ENCODE peak calls at places on chromosomes 16 and 17, in four cellular contexts. One of them, this sample, is unnamed.

GRCh38 chr17:32518856-32519768 is 32.3 kb downstream of the CDK5R1 start:
- DNase-seq in A549: no peak
- DNase-seq in K562: no peak
- DNase-seq in GM12878: no peak
- DNase-seq in this sample: peak

GRCh38 chr16:12059216-12059769 is 82.8 kb downstream of the SNX29 start:
- DNase-seq in A549: no peak
- DNase-seq in K562: no peak
- DNase-seq in GM12878: no peak
- DNase-seq in this sample: peak

GRCh38 chr16:12159028-12159427 is 182.5 kb downstream of the SNX29 start:
- DNase-seq in A549: no peak
- DNase-seq in K562: no peak
- DNase-seq in GM12878: no peak
- DNase-seq in this sample: no peak

GRCh38 chr16:81530814-81531213 is 86.2 kb downstream of the CMIP start:
- DNase-seq in A549: no peak
- DNase-seq in K562: no peak
- DNase-seq in GM12878: no peak
- DNase-seq in this sample: no peak

GRCh38 chr17:44913676-44914075 is 1.6 kb downstream of the GFAP start:
- DNase-seq in A549: no peak
- DNase-seq in K562: no peak
- DNase-seq in GM12878: no peak
- DNase-seq in this sample: peak

GRCh38 chr17:292016-292415 is 60.6 kb downstream of the RPH3AL start:
- DNase-seq in A549: no peak
- DNase-seq in K562: no peak
- DNase-seq in GM12878: no peak
- DNase-seq in this sample: no peak

GRCh38 chr16:81938331-81939163 is 72.7 kb downstream of the SDR42E1 start:
- DNase-seq in A549: no peak
- DNase-seq in K562: no peak
- DNase-seq in GM12878: no peak
- DNase-seq in this sample: no peak

GRCh38 chr17:17666111-17666714 is 15.0 kb upstream of the RAI1 start:
- DNase-seq in A549: no peak
- DNase-seq in K562: no peak
- DNase-seq in GM12878: no peak
- DNase-seq in this sample: no peak

GRCh38 chr16:10065014-10065413 is 117.2 kb downstream of the GRIN2A start:
- DNase-seq in A549: no peak
- DNase-seq in K562: no peak
- DNase-seq in GM12878: no peak
- DNase-seq in this sample: no peak

GRCh38 chr17:44878627-44879221 is 20.5 kb downstream of the EFTUD2 start:
- DNase-seq in A549: peak
- DNase-seq in K562: peak
- DNase-seq in GM12878: no peak
- DNase-seq in this sample: peak

GRCh38 chr16:25063865-25064264 is 47.7 kb upstream of the LCMT1 start:
- DNase-seq in A549: no peak
- DNase-seq in K562: peak
- DNase-seq in GM12878: no peak
- DNase-seq in this sample: no peak

GRCh38 chr17:74877592-74878543 is 5.1 kb upstream of the FDXR start:
- DNase-seq in A549: no peak
- DNase-seq in K562: peak
- DNase-seq in GM12878: no peak
- DNase-seq in this sample: no peak

GRCh38 chr17:78665952-78666920 is 89.0 kb upstream of the DNAH17 start:
- DNase-seq in A549: no peak
- DNase-seq in K562: peak
- DNase-seq in GM12878: no peak
- DNase-seq in this sample: no peak

GRCh38 chr16:4110680-4111079 is 5.6 kb downstream of the ADCY9 start:
- DNase-seq in A549: no peak
- DNase-seq in K562: no peak
- DNase-seq in GM12878: no peak
- DNase-seq in this sample: no peak

GRCh38 chr17:37177234-37177633 is 198.6 kb upstream of the C17orf78 start:
- DNase-seq in A549: no peak
- DNase-seq in K562: no peak
- DNase-seq in GM12878: no peak
- DNase-seq in this sample: no peak

GRCh38 chr17:45325810-45326209 is 9.0 kb upstream of the MAP3K14 start:
- DNase-seq in A549: no peak
- DNase-seq in K562: no peak
- DNase-seq in GM12878: no peak
- DNase-seq in this sample: no peak

GRCh38 chr17:67132366-67132765 is 88.0 kb downstream of the CACNG1 start:
- DNase-seq in A549: no peak
- DNase-seq in K562: no peak
- DNase-seq in GM12878: no peak
- DNase-seq in this sample: no peak

GRCh38 chr17:6090253-6090652 is 20.1 kb downstream of the WSCD1 start:
- DNase-seq in A549: no peak
- DNase-seq in K562: no peak
- DNase-seq in GM12878: no peak
- DNase-seq in this sample: no peak

GRCh38 chr17:79217473-79218135 is 143.0 kb downstream of the ENGASE start:
- DNase-seq in A549: no peak
- DNase-seq in K562: no peak
- DNase-seq in GM12878: no peak
- DNase-seq in this sample: no peak

GRCh38 chr17:4175921-4176802 is 33.2 kb downstream of the CYB5D2 start:
- DNase-seq in A549: no peak
- DNase-seq in K562: no peak
- DNase-seq in GM12878: no peak
- DNase-seq in this sample: no peak

GRCh38 chr17:48646183-48647102 is 20.3 kb upstream of the HOXB9 start:
- DNase-seq in A549: peak
- DNase-seq in K562: peak
- DNase-seq in GM12878: no peak
- DNase-seq in this sample: peak

GRCh38 chr16:47234-47633 is 6.2 kb downstream of the POLR3K start:
- DNase-seq in A549: no peak
- DNase-seq in K562: no peak
- DNase-seq in GM12878: no peak
- DNase-seq in this sample: no peak

GRCh38 chr16:11546522-11547485 is 39.9 kb downstream of the LITAF start:
- DNase-seq in A549: no peak
- DNase-seq in K562: no peak
- DNase-seq in GM12878: no peak
- DNase-seq in this sample: no peak

GRCh38 chr16:21598676-21599157 is 660 bp upstream of the METTL9 start:
- DNase-seq in A549: no peak
- DNase-seq in K562: peak
- DNase-seq in GM12878: no peak
- DNase-seq in this sample: no peak

GRCh38 chr17:8160224-8160577 is 2.5 kb downstream of the VAMP2 start:
- DNase-seq in A549: no peak
- DNase-seq in K562: no peak
- DNase-seq in GM12878: no peak
- DNase-seq in this sample: no peak

GRCh38 chr16:47143677-47144558 is at the start of gene NETO2:
- DNase-seq in A549: peak
- DNase-seq in K562: peak
- DNase-seq in GM12878: no peak
- DNase-seq in this sample: peak

GRCh38 chr17:6509921-6510320 is 46.4 kb downstream of the PITPNM3 start:
- DNase-seq in A549: no peak
- DNase-seq in K562: no peak
- DNase-seq in GM12878: no peak
- DNase-seq in this sample: no peak

GRCh38 chr17:17129466-17129865 is 76.7 kb downstream of the PLD6 start:
- DNase-seq in A549: no peak
- DNase-seq in K562: no peak
- DNase-seq in GM12878: no peak
- DNase-seq in this sample: no peak

GRCh38 chr16:2329532-2329931 is 11.0 kb downstream of the ABCA3 start:
- DNase-seq in A549: no peak
- DNase-seq in K562: no peak
- DNase-seq in GM12878: no peak
- DNase-seq in this sample: no peak
- TF ChIP-seq EP300 in A549: no peak
- TF ChIP-seq EP300 in K562: no peak
- TF ChIP-seq EP300 in GM12878: no peak
- TF ChIP-seq EP300 in this sample: no peak

GRCh38 chr16:89168381-89169189 is 3.0 kb upstream of the CDH15 start:
- DNase-seq in A549: no peak
- DNase-seq in K562: no peak
- DNase-seq in GM12878: no peak
- DNase-seq in this sample: no peak
- TF ChIP-seq SMC3 in A549: no peak
- TF ChIP-seq SMC3 in K562: no peak
- TF ChIP-seq SMC3 in GM12878: no peak
- TF ChIP-seq SMC3 in this sample: no peak

GRCh38 chr16:89697161-89697615 is 4.3 kb downstream of the SPATA2L start:
- DNase-seq in A549: no peak
- DNase-seq in K562: no peak
- DNase-seq in GM12878: no peak
- DNase-seq in this sample: peak

GRCh38 chr16:89701425-89702406 is at the start of gene SPATA2L:
- DNase-seq in A549: peak
- DNase-seq in K562: peak
- DNase-seq in GM12878: peak
- DNase-seq in this sample: peak

GRCh38 chr16:89697616-89698331 is 3.7 kb downstream of the SPATA2L start:
- DNase-seq in A549: no peak
- DNase-seq in K562: no peak
- DNase-seq in GM12878: no peak
- DNase-seq in this sample: peak

GRCh38 chr16:89700649-89701424 is 668 bp downstream of the SPATA2L start:
- DNase-seq in A549: peak
- DNase-seq in K562: peak
- DNase-seq in GM12878: no peak
- DNase-seq in this sample: peak

GRCh38 chr16:89700100-89700648 is 1.3 kb downstream of the SPATA2L start:
- DNase-seq in A549: peak
- DNase-seq in K562: peak
- DNase-seq in GM12878: peak
- DNase-seq in this sample: peak
- TF ChIP-seq EP300 in A549: no peak
- TF ChIP-seq EP300 in K562: peak
- TF ChIP-seq EP300 in GM12878: peak
- TF ChIP-seq EP300 in this sample: no peak

DNA sequence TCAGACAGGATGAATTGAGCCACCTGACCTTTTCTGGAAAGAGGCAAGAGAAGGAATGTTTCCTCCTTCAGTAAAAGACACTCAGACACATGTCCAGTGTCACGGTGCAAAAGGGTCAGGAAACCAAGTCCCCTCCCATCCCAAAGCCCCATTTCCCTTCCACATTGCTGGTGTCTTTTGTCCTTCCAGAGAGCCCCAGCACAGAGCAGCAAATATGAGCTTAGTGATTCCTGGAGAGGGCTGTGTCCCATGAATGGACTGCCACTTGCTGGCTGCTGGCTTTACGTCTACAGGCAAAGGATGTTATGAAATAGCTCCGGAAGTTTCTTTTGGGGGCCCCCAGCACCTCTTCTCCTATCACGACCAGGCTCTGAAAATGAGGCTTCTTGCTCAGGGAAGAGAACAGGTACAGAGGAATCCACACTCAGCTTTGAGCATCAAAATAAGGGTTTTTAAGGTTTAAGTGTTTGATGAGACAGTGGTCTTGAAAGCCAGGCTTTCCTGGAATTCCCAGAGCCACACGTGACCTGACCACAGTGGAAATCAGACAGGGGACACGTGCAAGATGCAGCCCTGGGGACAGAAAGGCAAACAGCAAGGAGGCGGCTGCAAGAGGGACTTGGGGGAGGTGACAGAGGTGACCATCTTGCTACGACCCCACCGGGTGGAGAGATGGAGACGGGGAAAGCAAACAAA is 58.1 kb downstream of the ZDHHC7 start:
- DNase-seq in A549: no peak
- DNase-seq in K562: peak
- DNase-seq in GM12878: no peak
- DNase-seq in this sample: no peak
- TF ChIP-seq SMC3 in A549: no peak
- TF ChIP-seq SMC3 in K562: peak
- TF ChIP-seq SMC3 in GM12878: no peak
- TF ChIP-seq SMC3 in this sample: no peak